ENCODE peak calls at places on chromosomes 6 and 20, in eight cellular contexts. One of them, this sample, is unnamed.

GRCh38 chr6:11350294-11350693 is 117.8 kb upstream of the NEDD9 start:
- DNase-seq in stimulated activated CD8-positive, alpha-beta memory T cell treated with anti-CD3 and anti-CD28 coated beads, Interleukin-2, amount 100 ng/mL, for 1 hour: no peak
- DNase-seq in IMR-90: peak
- DNase-seq in NCI-H774: no peak
- DNase-seq in activated naive CD8-positive, alpha-beta T cell treated with anti-CD3 and anti-CD28 coated beads, Interleukin-2, amount 50 U/mL, for 16 hours: no peak
- DNase-seq in stimulated activated CD4-positive, alpha-beta T cell treated with anti-CD3 and anti-CD28 coated beads, Interleukin-1b, Interleukin-23, amount 100 ng/mL, for 1 hour: no peak
- DNase-seq in myocyte: no peak
- DNase-seq in type B pancreatic cell: no peak
- DNase-seq in this sample: peak

GRCh38 chr6:26103141-26103769 is 16.0 kb downstream of the HFE start:
- DNase-seq in stimulated activated CD8-positive, alpha-beta memory T cell treated with anti-CD3 and anti-CD28 coated beads, Interleukin-2, amount 100 ng/mL, for 1 hour: no peak
- DNase-seq in IMR-90: peak
- DNase-seq in NCI-H774: no peak
- DNase-seq in activated naive CD8-positive, alpha-beta T cell treated with anti-CD3 and anti-CD28 coated beads, Interleukin-2, amount 50 U/mL, for 16 hours: no peak
- DNase-seq in stimulated activated CD4-positive, alpha-beta T cell treated with anti-CD3 and anti-CD28 coated beads, Interleukin-1b, Interleukin-23, amount 100 ng/mL, for 1 hour: no peak
- DNase-seq in myocyte: no peak
- DNase-seq in type B pancreatic cell: no peak
- DNase-seq in this sample: no peak

GRCh38 chr6:31776961-31777666 is at the start of gene VWA7:
- DNase-seq in stimulated activated CD8-positive, alpha-beta memory T cell treated with anti-CD3 and anti-CD28 coated beads, Interleukin-2, amount 100 ng/mL, for 1 hour: no peak
- DNase-seq in IMR-90: peak
- DNase-seq in NCI-H774: peak
- DNase-seq in activated naive CD8-positive, alpha-beta T cell treated with anti-CD3 and anti-CD28 coated beads, Interleukin-2, amount 50 U/mL, for 16 hours: peak
- DNase-seq in stimulated activated CD4-positive, alpha-beta T cell treated with anti-CD3 and anti-CD28 coated beads, Interleukin-1b, Interleukin-23, amount 100 ng/mL, for 1 hour: peak
- DNase-seq in myocyte: peak
- DNase-seq in type B pancreatic cell: no peak
- DNase-seq in this sample: peak

GRCh38 chr6:105651969-105652368 is 249.1 kb upstream of the PREP start:
- DNase-seq in stimulated activated CD8-positive, alpha-beta memory T cell treated with anti-CD3 and anti-CD28 coated beads, Interleukin-2, amount 100 ng/mL, for 1 hour: no peak
- DNase-seq in IMR-90: no peak
- DNase-seq in NCI-H774: no peak
- DNase-seq in activated naive CD8-positive, alpha-beta T cell treated with anti-CD3 and anti-CD28 coated beads, Interleukin-2, amount 50 U/mL, for 16 hours: no peak
- DNase-seq in stimulated activated CD4-positive, alpha-beta T cell treated with anti-CD3 and anti-CD28 coated beads, Interleukin-1b, Interleukin-23, amount 100 ng/mL, for 1 hour: no peak
- DNase-seq in myocyte: no peak
- DNase-seq in type B pancreatic cell: no peak
- DNase-seq in this sample: no peak

GRCh38 chr20:52454660-52455059 is 263.1 kb upstream of the ZFP64 start:
- DNase-seq in stimulated activated CD8-positive, alpha-beta memory T cell treated with anti-CD3 and anti-CD28 coated beads, Interleukin-2, amount 100 ng/mL, for 1 hour: no peak
- DNase-seq in IMR-90: peak
- DNase-seq in NCI-H774: no peak
- DNase-seq in activated naive CD8-positive, alpha-beta T cell treated with anti-CD3 and anti-CD28 coated beads, Interleukin-2, amount 50 U/mL, for 16 hours: no peak
- DNase-seq in stimulated activated CD4-positive, alpha-beta T cell treated with anti-CD3 and anti-CD28 coated beads, Interleukin-1b, Interleukin-23, amount 100 ng/mL, for 1 hour: no peak
- DNase-seq in myocyte: peak
- DNase-seq in type B pancreatic cell: no peak
- DNase-seq in this sample: no peak

GRCh38 chr20:15799871-15800270 is 773.4 kb downstream of the KIF16B start:
- DNase-seq in stimulated activated CD8-positive, alpha-beta memory T cell treated with anti-CD3 and anti-CD28 coated beads, Interleukin-2, amount 100 ng/mL, for 1 hour: no peak
- DNase-seq in IMR-90: peak
- DNase-seq in NCI-H774: no peak
- DNase-seq in activated naive CD8-positive, alpha-beta T cell treated with anti-CD3 and anti-CD28 coated beads, Interleukin-2, amount 50 U/mL, for 16 hours: no peak
- DNase-seq in stimulated activated CD4-positive, alpha-beta T cell treated with anti-CD3 and anti-CD28 coated beads, Interleukin-1b, Interleukin-23, amount 100 ng/mL, for 1 hour: no peak
- DNase-seq in myocyte: peak
- DNase-seq in type B pancreatic cell: no peak
- DNase-seq in this sample: no peak

GRCh38 chr20:49508435-49509199 is 26.1 kb upstream of the KCNB1 start:
- DNase-seq in stimulated activated CD8-positive, alpha-beta memory T cell treated with anti-CD3 and anti-CD28 coated beads, Interleukin-2, amount 100 ng/mL, for 1 hour: no peak
- DNase-seq in IMR-90: peak
- DNase-seq in NCI-H774: peak
- DNase-seq in activated naive CD8-positive, alpha-beta T cell treated with anti-CD3 and anti-CD28 coated beads, Interleukin-2, amount 50 U/mL, for 16 hours: no peak
- DNase-seq in stimulated activated CD4-positive, alpha-beta T cell treated with anti-CD3 and anti-CD28 coated beads, Interleukin-1b, Interleukin-23, amount 100 ng/mL, for 1 hour: no peak
- DNase-seq in myocyte: peak
- DNase-seq in type B pancreatic cell: no peak
- DNase-seq in this sample: no peak

GRCh38 chr6:118603372-118603771 is 48.0 kb downstream of the CEP85L start:
- DNase-seq in stimulated activated CD8-positive, alpha-beta memory T cell treated with anti-CD3 and anti-CD28 coated beads, Interleukin-2, amount 100 ng/mL, for 1 hour: no peak
- DNase-seq in IMR-90: no peak
- DNase-seq in NCI-H774: no peak
- DNase-seq in activated naive CD8-positive, alpha-beta T cell treated with anti-CD3 and anti-CD28 coated beads, Interleukin-2, amount 50 U/mL, for 16 hours: no peak
- DNase-seq in stimulated activated CD4-positive, alpha-beta T cell treated with anti-CD3 and anti-CD28 coated beads, Interleukin-1b, Interleukin-23, amount 100 ng/mL, for 1 hour: no peak
- DNase-seq in myocyte: no peak
- DNase-seq in type B pancreatic cell: no peak
- DNase-seq in this sample: no peak

GRCh38 chr20:34437330-34437986 is 74.4 kb downstream of the ITCH start:
- DNase-seq in stimulated activated CD8-positive, alpha-beta memory T cell treated with anti-CD3 and anti-CD28 coated beads, Interleukin-2, amount 100 ng/mL, for 1 hour: no peak
- DNase-seq in IMR-90: peak
- DNase-seq in NCI-H774: no peak
- DNase-seq in activated naive CD8-positive, alpha-beta T cell treated with anti-CD3 and anti-CD28 coated beads, Interleukin-2, amount 50 U/mL, for 16 hours: no peak
- DNase-seq in stimulated activated CD4-positive, alpha-beta T cell treated with anti-CD3 and anti-CD28 coated beads, Interleukin-1b, Interleukin-23, amount 100 ng/mL, for 1 hour: no peak
- DNase-seq in myocyte: peak
- DNase-seq in type B pancreatic cell: no peak
- DNase-seq in this sample: no peak

GRCh38 chr6:37916675-37917074 is 97.1 kb downstream of the ZFAND3 start:
- DNase-seq in stimulated activated CD8-positive, alpha-beta memory T cell treated with anti-CD3 and anti-CD28 coated beads, Interleukin-2, amount 100 ng/mL, for 1 hour: no peak
- DNase-seq in IMR-90: no peak
- DNase-seq in NCI-H774: no peak
- DNase-seq in activated naive CD8-positive, alpha-beta T cell treated with anti-CD3 and anti-CD28 coated beads, Interleukin-2, amount 50 U/mL, for 16 hours: no peak
- DNase-seq in stimulated activated CD4-positive, alpha-beta T cell treated with anti-CD3 and anti-CD28 coated beads, Interleukin-1b, Interleukin-23, amount 100 ng/mL, for 1 hour: no peak
- DNase-seq in myocyte: no peak
- DNase-seq in type B pancreatic cell: no peak
- DNase-seq in this sample: no peak

This sample was measured in natural killer cell treated with Interleukin-12 subunit alpha and Interleukin-12 subunit beta and Interleukin-15 and Interleukin-18, amount 100 ng/mL, for 72 hours.